ENCODE peak calls at places on chromosomes 4 and X, in five cellular contexts. V is EL, Q is anterior cingulate cortex, R is AG08395, T is hepatocyte. W is an unnamed sample.
A peak's percentile ranks its signal among the peaks of the same experiment; 100 is the strongest.

GRCh38 chr4:131013226-131013625 is 1917.3 kb downstream of the C4orf33 start:
- DNase-seq in Q (no peak), V (no peak), R (no peak), T (no peak), W (no peak)

GRCh38 chrX:56738670-56739069 is 9.6 kb downstream of the NBDY start:
- DNase-seq in V (no peak), R (no peak), Q (no peak), T (peak; percentile 19), W (no peak)

GRCh38 chr4:157824006-157824405 is 348.8 kb downstream of the GASK1B start:
- DNase-seq in Q (no peak), V (no peak), R (no peak), T (no peak), W (no peak)

GRCh38 chr4:61588621-61589020 is 388.5 kb downstream of the ADGRL3 start:
- DNase-seq in R (no peak), V (no peak), T (no peak), Q (no peak), W (no peak)

GRCh38 chrX:40880712-40881111 is 145.4 kb upstream of the MED14 start:
- DNase-seq in T (no peak), R (no peak), V (no peak), Q (no peak), W (no peak)

GRCh38 chrX:1178580-1179057 is 33.8 kb downstream of the CRLF2 start:
- DNase-seq in T (peak; percentile 64), Q (no peak), V (peak; percentile 68), R (no peak), W (no peak)

GRCh38 chr4:148790691-148791090 is 348.5 kb upstream of the NR3C2 start:
- DNase-seq in R (no peak), T (no peak), V (no peak), Q (no peak), W (no peak)

GRCh38 chr4:189035654-189036053 is 896.4 kb downstream of the TRIML1 start:
- DNase-seq in V (no peak), T (no peak), Q (no peak), R (no peak), W (no peak)

GRCh38 chrX:97704881-97705280 is 821.2 kb downstream of the RPA4 start:
- DNase-seq in R (no peak), T (no peak), Q (no peak), V (no peak), W (no peak)

GRCh38 chr4:40502936-40503335 is 126.7 kb downstream of the RBM47 start:
- DNase-seq in R (peak; percentile 19), V (no peak), T (no peak), Q (no peak), W (no peak)

GRCh38 chr4:140256335-140256734 is 102.4 kb upstream of the MAML3 start:
- DNase-seq in Q (no peak), T (peak; percentile 52), R (peak; percentile 73), V (peak; percentile 79), W (no peak)

GRCh38 chr4:153326513-153326912 is 18.0 kb upstream of the MND1 start:
- DNase-seq in R (no peak), V (no peak), T (no peak), Q (no peak), W (no peak)

GRCh38 chr4:183638436-183638835 is 20.5 kb downstream of the RWDD4 start:
- DNase-seq in R (peak; percentile 39), T (no peak), Q (no peak), V (peak; percentile 80), W (no peak)

GRCh38 chrX:107541244-107541643 is 87.1 kb upstream of the PRPS1 start:
- DNase-seq in T (peak; percentile 52), Q (no peak), V (peak; percentile 24), R (peak; percentile 24), W (no peak)

GRCh38 chr4:107780665-107781064 is 44.1 kb upstream of the SGMS2 start:
- DNase-seq in Q (no peak), R (no peak), V (no peak), T (no peak), W (no peak)

GRCh38 chrX:30653415-30654131 is at the start of gene GK:
- DNase-seq in R (no peak), T (peak; percentile 25), Q (no peak), V (peak; percentile 6), W (peak; percentile 4)

GRCh38 chrX:7711167-7711566 is 131.8 kb upstream of the VCX start:
- DNase-seq in T (no peak), Q (no peak), R (no peak), V (peak; percentile 1), W (no peak)

GRCh38 chr4:80133240-80133783 is 60.3 kb upstream of the ANTXR2 start:
- DNase-seq in R (no peak), T (no peak), V (no peak), Q (no peak), W (no peak)

GRCh38 chr4:26267087-26267486 is 53.7 kb upstream of the RBPJ start:
- DNase-seq in Q (no peak), R (peak; percentile 81), T (peak; percentile 19), V (no peak), W (peak; percentile 41)

GRCh38 chr4:173448919-173449641 is 50.2 kb upstream of the SCRG1 start:
- DNase-seq in V (no peak), T (no peak), Q (no peak), R (no peak), W (no peak)

W was measured in prostate gland.